ENCODE peak calls at places on chromosomes 12 and 14, in four cellular contexts. R, W, C and F are unnamed samples. For H3K36me3, the result is how much of the 10 kb centered on the place peaks cover.

GRCh38 chr12:47903927-47904646 is 707 bp downstream of the VDR start:
- DNase-seq in W (peak), R (peak), C (peak), F (peak)

GRCh38 chr14:85688024-85688423 is 158.1 kb downstream of the FLRT2 start:
- DNase-seq in W (no peak), C (no peak), R (no peak), F (no peak)

GRCh38 chr12:40203060-40203430 is 21.8 kb upstream of the LRRK2 start:
- DNase-seq in C (no peak), R (no peak), W (no peak), F (no peak)

GRCh38 chr12:104519190-104519857 is 62.6 kb downstream of the CHST11 start:
- DNase-seq in W (no peak), R (no peak), C (no peak), F (no peak)

GRCh38 chr12:54437243-54437642 is 18.2 kb upstream of the ITGA5 start:
- DNase-seq in W (no peak), C (no peak), R (no peak), F (no peak)

GRCh38 chr14:23141706-23142467 is 22.8 kb upstream of the CEBPE start:
- DNase-seq in R (peak), W (peak), C (peak), F (peak)

GRCh38 chr14:101083564-101084435 is 180.3 kb upstream of the RTL1 start:
- DNase-seq in C (peak), R (no peak), W (no peak), F (peak)

GRCh38 chr12:21451529-21451928 is 14.1 kb downstream of the PYROXD1 start:
- DNase-seq in R (no peak), C (peak), W (no peak), F (no peak)

GRCh38 chr12:9615420-9616135 is 7.9 kb upstream of the KLRB1 start:
- DNase-seq in W (no peak), C (no peak), R (no peak), F (no peak)

GRCh38 chr14:76007852-76008251 is 22.3 kb downstream of the IFT43 start:
- DNase-seq in W (no peak), C (no peak), R (no peak), F (no peak)

GRCh38 chr14:51889851-51890250 is 29.4 kb downstream of the GNG2 start:
- DNase-seq in W (no peak), C (no peak), R (no peak), F (no peak)

GRCh38 chr12:20620311-20620710 is 74.8 kb upstream of the SLCO1C1 start:
- DNase-seq in W (no peak), R (no peak), C (no peak), F (no peak)

GRCh38 chr12:113244015-113244983 is 23.0 kb downstream of the TPCN1 start:
- DNase-seq in W (peak), C (no peak), R (peak), F (no peak)

GRCh38 chr12:75390899-75391538 is at the start of gene GLIPR1L2:
- DNase-seq in R (peak), W (peak), C (peak), F (peak)

GRCh38 chr12:46664771-46665287 is 161.0 kb downstream of the SLC38A4 start:
- DNase-seq in R (peak), W (no peak), C (peak), F (no peak)

GRCh38 chr12:66398931-66399625 is 96.8 kb downstream of the HELB start:
- DNase-seq in R (no peak), W (no peak), C (no peak), F (no peak)

GRCh38 chr12:132218519-132218860 is 74.2 kb downstream of the NOC4L start:
- DNase-seq in R (no peak), C (no peak), W (no peak), F (no peak)

GRCh38 chr14:95097385-95097784 is 59.9 kb downstream of the DICER1 start:
- DNase-seq in W (no peak), R (no peak), C (no peak), F (no peak)
- H3K36me3 ChIP-seq in W (under half), R (under half), C (under half), F (under half)

DNA sequence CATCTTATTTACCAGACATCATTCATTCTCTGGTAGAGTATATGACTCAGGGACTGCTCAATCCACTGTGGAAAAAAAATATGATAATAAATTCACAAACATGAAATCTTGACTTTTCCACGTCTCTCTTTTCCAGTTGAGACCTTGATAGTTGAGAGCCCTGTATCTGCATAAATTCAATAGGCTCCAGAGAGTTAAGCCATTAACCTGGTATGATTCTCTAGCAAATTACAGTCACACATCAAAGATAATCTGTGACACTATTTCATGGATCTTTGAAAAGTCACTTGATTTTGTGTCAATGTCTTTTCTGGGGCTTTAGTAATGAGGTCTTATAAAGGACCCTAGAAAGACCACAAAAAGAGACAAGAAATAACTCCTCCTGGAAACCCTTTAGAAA is 154.2 kb upstream of the FOXG1 start:
- DNase-seq in C (no peak), W (no peak), R (no peak), F (no peak)
- H3K27ac ChIP-seq in C (no peak), W (no peak), R (no peak), F (no peak)

GRCh38 chr12:49646331-49646830 is 23.0 kb downstream of the PRPF40B start:
- DNase-seq in W (no peak), C (no peak), R (no peak), F (no peak)

GRCh38 chr12:49647827-49648721 is 24.7 kb downstream of the PRPF40B start:
- DNase-seq in R (no peak), W (no peak), C (peak), F (no peak)

GRCh38 chr12:49648722-49649032 is 25.3 kb downstream of the PRPF40B start:
- DNase-seq in R (no peak), C (no peak), W (no peak), F (no peak)

GRCh38 chr12:49646871-49647270 is 23.5 kb downstream of the PRPF40B start:
- DNase-seq in C (no peak), R (no peak), W (no peak), F (no peak)

DNA sequence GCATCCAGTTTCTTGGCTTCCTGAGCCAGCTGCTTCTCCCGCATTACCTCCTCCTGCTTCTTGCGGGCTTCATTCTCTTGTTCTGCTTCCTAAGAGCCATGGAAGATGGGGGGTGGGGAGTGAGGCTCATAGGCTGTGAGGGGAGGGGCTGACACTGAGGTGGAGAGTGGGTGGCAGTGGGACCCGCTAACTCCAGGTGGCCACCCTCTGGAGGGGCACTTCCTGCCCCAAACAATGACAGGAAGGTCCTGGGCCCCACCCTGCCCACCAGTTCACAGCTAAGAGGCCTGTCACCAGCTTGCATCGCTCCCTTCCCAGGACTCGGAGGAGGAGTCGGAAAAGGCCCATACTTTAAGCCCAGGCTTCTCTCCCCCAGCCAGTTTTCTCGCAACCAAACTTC is 23.9 kb downstream of the PRPF40B start:
- DNase-seq in R (no peak), W (no peak), C (no peak), F (no peak)
- H3K36me3 ChIP-seq in R (half or more), W (half or more), C (half or more), F (half or more)

GRCh38 chr14:82385043-82385442 is 851.4 kb upstream of the SEL1L start:
- DNase-seq in R (no peak), W (no peak), C (no peak), F (no peak)
- H3K27ac ChIP-seq in R (no peak), W (no peak), C (no peak), F (no peak)

DNA sequence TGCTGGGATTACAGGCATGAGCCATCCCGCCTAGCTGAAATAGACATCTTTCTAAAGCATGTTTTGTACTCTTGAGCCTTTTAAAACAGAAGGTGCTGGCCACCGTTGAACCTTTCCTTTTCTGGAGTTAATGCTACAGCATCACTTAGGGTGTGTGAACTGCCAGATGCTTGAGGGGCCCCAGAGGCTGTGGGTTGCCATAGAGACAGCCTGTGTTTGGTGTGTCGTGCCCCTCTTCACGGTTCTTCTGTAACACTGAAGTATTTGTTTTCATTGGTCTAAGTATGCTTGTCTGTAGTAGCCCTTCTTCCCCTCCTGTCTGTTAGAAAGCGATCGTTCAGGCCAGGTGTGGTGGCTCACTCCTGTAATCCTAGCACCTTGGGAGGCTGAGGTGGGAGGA is 30.8 kb downstream of the PLEKHG3 start:
- DNase-seq in R (no peak), C (no peak), W (peak), F (no peak)
- H3K36me3 ChIP-seq in R (under half), C (half or more), W (half or more), F (half or more)

GRCh38 chr12:27969901-27970390 is 2.6 kb downstream of the PTHLH start:
- DNase-seq in C (peak), R (no peak), W (peak), F (no peak)
- H3K27ac ChIP-seq in C (peak), R (no peak), W (peak), F (no peak)

DNA sequence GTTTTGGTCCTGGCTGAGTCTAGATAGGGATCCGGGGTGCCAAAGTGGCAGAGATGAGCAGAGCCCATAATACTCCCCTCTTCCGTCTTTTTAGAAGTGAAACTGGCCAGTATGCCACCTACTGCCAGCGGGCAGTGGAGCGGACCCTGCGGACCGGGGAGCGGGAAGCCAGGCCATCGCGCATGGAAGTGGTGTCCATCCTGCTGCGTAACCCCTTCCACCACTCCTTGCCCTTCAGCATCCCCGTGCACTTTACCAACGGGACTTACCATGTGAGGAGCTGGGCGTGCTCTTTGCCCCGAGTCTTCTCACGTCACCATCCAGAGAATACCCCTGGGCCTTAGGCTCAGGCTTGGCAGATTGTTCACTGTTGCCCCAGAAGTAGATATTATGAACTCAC is 21.0 kb downstream of the PIGH start:
- DNase-seq in C (no peak), W (no peak), R (no peak), F (no peak)
- H3K36me3 ChIP-seq in C (under half), W (under half), R (under half), F (under half)

GRCh38 chr12:51746416-51746815 is 102.1 kb downstream of the FIGNL2 start:
- DNase-seq in R (no peak), C (no peak), W (no peak), F (no peak)
- H3K27ac ChIP-seq in R (no peak), C (no peak), W (no peak), F (no peak)